ENCODE peak calls at places on chromosomes 3 and 15, in ten cellular contexts. H, Y, O, V, F, I, E, X, Q and N are unnamed samples.

GRCh38 chr3:42497009-42497731 is 5.3 kb upstream of the VIPR1 start:
- DNase-seq in O (no peak), E (peak), V (peak), Q (peak), I (no peak), F (peak), Y (no peak), X (no peak), H (no peak), N (no peak)

GRCh38 chr3:53071882-53072431 is 26.1 kb upstream of the SFMBT1 start:
- DNase-seq in V (no peak), X (no peak), H (no peak), F (no peak), Q (no peak), E (no peak), O (no peak), Y (no peak), I (no peak), N (no peak)

GRCh38 chr3:122572940-122573412 is 4.5 kb upstream of the PARP15 start:
- DNase-seq in E (peak), Y (peak), H (peak), I (peak), F (peak), Q (no peak), O (no peak), V (peak), X (no peak), N (no peak)

GRCh38 chr3:77071806-77072205 is 31.9 kb downstream of the ROBO2 start:
- DNase-seq in F (no peak), X (no peak), V (no peak), E (no peak), H (no peak), Y (no peak), I (no peak), Q (no peak), O (no peak), N (no peak)

GRCh38 chr15:45224596-45225217 is 27.3 kb upstream of the SLC28A2 start:
- DNase-seq in V (no peak), F (no peak), Y (no peak), I (no peak), O (no peak), Q (peak), H (no peak), E (no peak), X (no peak), N (no peak)

GRCh38 chr3:189393598-189393997 is 221.8 kb downstream of the TPRG1 start:
- DNase-seq in Y (no peak), Q (peak), F (peak), I (peak), E (peak), H (no peak), X (no peak), O (no peak), V (no peak), N (no peak)

GRCh38 chr3:160296591-160296990 is 71.4 kb downstream of the C3orf80 start:
- DNase-seq in Q (no peak), H (no peak), Y (no peak), X (no peak), E (peak), O (no peak), I (no peak), F (peak), V (no peak), N (no peak)

GRCh38 chr15:76201536-76202255 is 109.6 kb downstream of the ETFA start:
- DNase-seq in X (no peak), F (no peak), Y (no peak), O (no peak), Q (no peak), I (no peak), E (no peak), H (no peak), V (no peak), N (no peak)

GRCh38 chr3:124297062-124297980 is 305.4 kb upstream of the ROPN1 start:
- DNase-seq in H (no peak), X (no peak), I (no peak), Y (no peak), V (no peak), O (peak), F (peak), E (peak), Q (no peak), N (no peak)

GRCh38 chr3:7447197-7447769 is 586.4 kb downstream of the GRM7 start:
- DNase-seq in I (no peak), X (no peak), H (no peak), V (no peak), F (no peak), Y (no peak), Q (no peak), E (no peak), O (no peak), N (no peak)

GRCh38 chr3:107111889-107112288 is 265.4 kb upstream of the CCDC54 start:
- DNase-seq in O (no peak), Y (no peak), F (no peak), Q (no peak), I (no peak), X (no peak), H (no peak), V (no peak), E (no peak), N (no peak)

GRCh38 chr3:13111874-13112520 is 38.8 kb upstream of the IQSEC1 start:
- DNase-seq in H (peak), I (no peak), X (no peak), Q (no peak), O (no peak), E (no peak), F (no peak), V (no peak), Y (no peak), N (no peak)

GRCh38 chr3:22977650-22978289 is 225.4 kb upstream of the UBE2E2 start:
- DNase-seq in X (no peak), E (no peak), Q (no peak), O (no peak), H (no peak), Y (no peak), I (no peak), F (no peak), V (no peak), N (no peak)

GRCh38 chr3:52036222-52036694 is 20.1 kb downstream of the DUSP7 start:
- DNase-seq in E (no peak), Y (no peak), V (no peak), Q (no peak), O (no peak), F (no peak), X (no peak), H (no peak), I (no peak), N (no peak)

GRCh38 chr15:34793901-34794300 is 1.4 kb downstream of the ACTC1 start:
- DNase-seq in X (no peak), Y (no peak), I (no peak), E (no peak), V (no peak), H (peak), F (no peak), O (peak), Q (no peak), N (no peak)

GRCh38 chr3:47421741-47422649 is 41.2 kb downstream of the PTPN23 start:
- DNase-seq in E (peak), F (peak), H (peak), O (peak), I (peak), X (peak), V (no peak), Q (peak), Y (no peak), N (no peak)

GRCh38 chr3:12986031-12986430 is 87.2 kb downstream of the IQSEC1 start:
- DNase-seq in H (no peak), Q (no peak), I (no peak), E (no peak), O (no peak), F (no peak), Y (no peak), X (no peak), V (no peak), N (no peak)

GRCh38 chr3:139216958-139217357 is 126.9 kb upstream of the MRPS22 start:
- DNase-seq in X (no peak), F (no peak), V (no peak), Q (no peak), O (no peak), E (no peak), H (no peak), I (no peak), Y (no peak), N (no peak)

GRCh38 chr3:75938921-75939320 is 153.6 kb upstream of the ZNF717 start:
- DNase-seq in Q (no peak), X (no peak), V (no peak), Y (no peak), H (no peak), E (no peak), O (no peak), F (no peak), I (no peak), N (no peak)

GRCh38 chr3:182739619-182740018 is 53.7 kb upstream of the ATP11B start:
- DNase-seq in E (peak), I (no peak), H (no peak), V (no peak), Y (no peak), X (no peak), Q (no peak), O (no peak), F (peak), N (no peak)

GRCh38 chr3:5002174-5002870 is 23.1 kb downstream of the BHLHE40 start:
- DNase-seq in Q (no peak), E (no peak), O (no peak), V (no peak), Y (no peak), I (peak), H (no peak), F (no peak), X (no peak), N (no peak)

GRCh38 chr3:195028877-195029606 is 241.9 kb downstream of the XXYLT1 start:
- DNase-seq in V (no peak), Y (no peak), E (peak), O (peak), H (no peak), F (no peak), X (peak), I (no peak), Q (peak), N (no peak)

GRCh38 chr15:94135748-94136147 is 95.6 kb upstream of the MCTP2 start:
- DNase-seq in H (no peak), Y (no peak), V (peak), F (no peak), X (no peak), O (no peak), E (no peak), Q (no peak), I (peak), N (no peak)

GRCh38 chr3:16304065-16305010 is 39.3 kb downstream of the OXNAD1 start:
- DNase-seq in O (no peak), V (no peak), Q (no peak), F (no peak), X (no peak), E (no peak), Y (no peak), I (no peak), H (no peak), N (no peak)

GRCh38 chr3:23385327-23385726 is 182.2 kb downstream of the UBE2E2 start:
- DNase-seq in Y (no peak), E (no peak), H (no peak), F (no peak), O (no peak), Q (no peak), V (no peak), X (no peak), I (no peak), N (no peak)

GRCh38 chr3:43176666-43177065 is 70.8 kb upstream of the POMGNT2 start:
- DNase-seq in F (no peak), V (no peak), Y (no peak), H (no peak), I (no peak), X (no peak), O (peak), E (no peak), Q (no peak), N (no peak)

GRCh38 chr3:46874430-46874829 is 3.1 kb upstream of the PTH1R start:
- DNase-seq in H (no peak), E (no peak), Y (no peak), O (peak), F (no peak), Q (no peak), I (no peak), X (peak), V (no peak), N (no peak)

GRCh38 chr3:58502832-58503231 is 10.9 kb downstream of the KCTD6 start:
- DNase-seq in H (no peak), F (no peak), Y (no peak), Q (no peak), V (no peak), I (no peak), O (no peak), E (no peak), X (no peak), N (no peak)
- H3K4me3 ChIP-seq in H (no peak), F (no peak), Y (no peak), Q (no peak), V (no peak), I (no peak), O (no peak), E (no peak), X (no peak), N (no peak)

GRCh38 chr15:83499476-83499875 is 52.3 kb downstream of the SH3GL3 start:
- DNase-seq in E (no peak), X (no peak), F (no peak), O (no peak), H (no peak), I (no peak), Q (no peak), Y (no peak), V (no peak), N (no peak)

GRCh38 chr15:83498801-83499200 is 51.7 kb downstream of the SH3GL3 start:
- DNase-seq in X (no peak), O (no peak), H (no peak), Q (no peak), Y (no peak), V (no peak), F (no peak), I (no peak), E (no peak), N (no peak)

GRCh38 chr15:83504365-83504764 is 57.2 kb downstream of the SH3GL3 start:
- DNase-seq in V (no peak), E (no peak), Q (no peak), Y (no peak), X (no peak), I (peak), F (peak), H (no peak), O (no peak), N (no peak)

GRCh38 chr15:83498374-83498773 is 51.2 kb downstream of the SH3GL3 start:
- DNase-seq in H (no peak), I (no peak), E (no peak), O (no peak), X (no peak), Q (no peak), F (no peak), Y (no peak), V (no peak), N (no peak)

GRCh38 chr15:83503595-83504364 is 56.6 kb downstream of the SH3GL3 start:
- DNase-seq in O (no peak), E (no peak), Q (no peak), Y (no peak), I (no peak), V (no peak), H (no peak), X (no peak), F (no peak), N (no peak)
- H3K4me3 ChIP-seq in O (no peak), E (no peak), Q (no peak), Y (no peak), I (no peak), V (no peak), H (no peak), X (no peak), F (no peak), N (no peak)

DNA sequence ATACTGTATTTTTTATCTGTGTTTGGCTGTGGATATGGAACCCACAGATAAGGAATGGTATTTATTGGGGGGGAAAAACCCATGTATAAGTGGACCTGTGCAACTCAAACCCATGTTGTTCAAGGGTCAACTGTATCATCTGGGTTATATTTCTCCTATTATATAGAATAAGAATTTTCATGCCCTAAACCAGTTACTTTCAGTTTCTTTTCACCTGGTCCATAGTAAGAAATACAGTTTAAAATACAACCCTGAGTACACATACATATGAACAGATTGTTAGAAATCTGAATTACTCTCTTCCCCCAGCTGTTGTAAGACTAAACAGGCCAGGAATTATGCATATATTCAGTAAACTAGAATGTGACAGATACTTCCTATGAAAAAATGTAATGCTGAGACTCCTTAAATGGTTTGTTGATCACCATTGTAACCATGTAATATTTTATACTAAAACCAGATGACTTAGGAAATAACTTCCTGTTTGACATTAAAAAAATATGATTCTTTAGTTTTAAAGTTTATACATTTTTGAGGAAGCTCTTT is 52.6 kb upstream of the ZCWPW2 start:
- DNase-seq in V (no peak), Q (no peak), I (no peak), E (peak), O (no peak), Y (no peak), X (no peak), F (peak), H (no peak), N (no peak)
- H3K4me3 ChIP-seq in V (no peak), Q (no peak), I (no peak), E (no peak), O (no peak), Y (no peak), X (peak), F (no peak), H (no peak), N (no peak)

GRCh38 chr3:71446734-71447133 is 136.8 kb downstream of the FOXP1 start:
- DNase-seq in O (no peak), I (no peak), V (no peak), Y (no peak), E (no peak), F (no peak), X (no peak), Q (no peak), H (no peak), N (no peak)
- H3K4me3 ChIP-seq in O (no peak), I (no peak), V (no peak), Y (no peak), E (no peak), F (no peak), X (no peak), Q (no peak), H (no peak), N (no peak)

DNA sequence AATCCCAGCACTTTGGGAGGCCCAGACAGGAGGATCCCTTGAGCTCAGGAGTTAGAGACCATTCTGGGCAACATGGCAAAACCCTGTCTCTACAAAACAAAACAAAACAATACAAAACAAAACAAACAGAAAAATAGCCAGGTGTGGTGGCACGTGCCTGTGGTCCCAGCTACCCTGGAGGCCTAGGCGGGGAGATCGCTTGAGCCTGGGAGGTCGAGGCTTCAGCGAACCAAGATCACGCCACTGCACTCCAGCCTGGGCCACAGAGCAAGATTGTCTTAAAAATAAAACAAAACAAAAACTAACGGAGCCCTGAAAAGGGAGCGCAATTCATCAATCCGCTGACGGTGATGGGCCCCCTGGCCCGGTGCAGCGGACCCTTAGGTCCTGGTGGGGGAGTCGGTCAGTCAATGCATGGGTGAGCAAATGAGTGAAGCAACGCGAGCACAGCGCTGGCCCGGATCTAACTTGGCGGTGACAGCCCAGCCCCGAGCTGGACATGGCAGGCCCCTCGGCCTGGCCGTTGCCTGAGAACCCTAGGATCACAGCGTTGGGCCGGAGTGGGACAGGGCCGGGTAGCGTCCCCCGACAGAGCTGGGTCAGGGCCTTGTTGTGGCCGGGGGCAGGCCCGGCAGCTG is 52.4 kb upstream of the BLM start:
- DNase-seq in O (peak), X (peak), V (no peak), F (peak), Y (no peak), E (peak), Q (no peak), I (no peak), H (peak), N (no peak)
- H3K4me3 ChIP-seq in O (peak), X (peak), V (no peak), F (peak), Y (peak), E (peak), Q (peak), I (peak), H (peak), N (peak)

GRCh38 chr3:126016616-126017015 is 47.6 kb downstream of the ROPN1B start:
- DNase-seq in X (no peak), Y (no peak), H (no peak), E (no peak), I (no peak), F (no peak), V (no peak), Q (no peak), O (no peak), N (no peak)
- H3K4me3 ChIP-seq in X (no peak), Y (no peak), H (no peak), E (no peak), I (no peak), F (no peak), V (no peak), Q (no peak), O (no peak), N (no peak)

GRCh38 chr3:169143471-169143870 is 520.0 kb downstream of the MECOM start:
- DNase-seq in O (no peak), I (peak), Y (no peak), V (no peak), F (no peak), Q (no peak), E (no peak), X (no peak), H (no peak), N (no peak)
- H3K4me3 ChIP-seq in O (peak), I (peak), Y (peak), V (no peak), F (no peak), Q (no peak), E (peak), X (peak), H (peak), N (no peak)

GRCh38 chr3:142963266-142964149 is at the start of gene PAQR9:
- DNase-seq in I (no peak), Q (no peak), Y (no peak), O (no peak), X (peak), E (peak), F (no peak), V (peak), H (no peak), N (no peak)

GRCh38 chr3:142964150-142964498 is 650 bp upstream of the PAQR9 start:
- DNase-seq in V (peak), H (no peak), I (no peak), Y (no peak), F (no peak), X (no peak), O (no peak), Q (no peak), E (no peak), N (no peak)

GRCh38 chr3:142962175-142962519 is 1.3 kb downstream of the PAQR9 start:
- DNase-seq in V (no peak), F (no peak), H (no peak), I (no peak), X (no peak), E (no peak), Y (no peak), O (no peak), Q (no peak), N (no peak)

GRCh38 chr3:142961539-142961938 is 1.9 kb downstream of the PAQR9 start:
- DNase-seq in V (peak), Q (no peak), X (no peak), E (no peak), Y (no peak), I (no peak), F (no peak), O (no peak), H (no peak), N (no peak)

DNA sequence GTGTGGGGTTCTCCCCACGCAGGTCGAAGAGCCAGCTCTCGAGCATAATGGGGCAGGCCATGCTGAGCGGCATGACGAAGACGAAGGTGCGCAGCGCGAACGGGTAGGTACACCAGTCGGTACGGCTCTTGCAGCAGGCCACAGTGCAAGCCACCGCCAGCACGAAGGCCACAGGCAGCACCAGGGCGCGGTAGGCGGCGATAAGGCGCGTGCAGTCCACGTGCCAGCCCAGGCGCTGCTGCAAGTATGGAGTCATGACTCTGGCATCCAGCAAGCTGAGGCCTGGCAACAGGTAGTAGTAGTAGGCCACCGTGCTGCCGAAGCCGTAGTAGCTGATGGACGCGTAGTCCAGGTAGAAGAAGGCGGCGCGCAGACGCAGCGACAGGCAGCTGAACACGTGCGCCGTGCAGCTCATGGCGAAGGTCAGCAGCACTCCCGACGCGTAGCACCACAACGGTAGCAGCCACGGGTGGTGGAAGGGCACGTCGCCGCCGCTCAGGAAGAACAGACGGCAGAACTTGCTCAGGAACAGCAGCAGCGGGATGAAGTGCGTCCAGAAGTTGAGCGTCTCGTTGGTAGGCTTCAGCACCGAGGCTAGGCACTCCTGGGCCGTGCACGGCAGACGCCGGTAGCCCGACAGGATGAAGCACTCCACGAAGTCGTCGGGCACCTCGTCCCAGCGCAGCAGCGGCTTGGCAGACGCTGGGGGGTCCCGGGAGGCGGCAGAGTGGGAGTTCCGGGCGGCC is 781 bp downstream of the PAQR9 start:
- DNase-seq in V (no peak), Y (no peak), H (no peak), I (no peak), E (no peak), Q (no peak), O (no peak), F (no peak), X (no peak), N (no peak)
- H3K4me3 ChIP-seq in V (peak), Y (peak), H (no peak), I (no peak), E (no peak), Q (no peak), O (peak), F (no peak), X (peak), N (peak)